ENCODE peak calls at places on chromosome 1, in seven cellular contexts. One of them, this sample, is unnamed.
A peak's percentile ranks its signal among the peaks of the same experiment; 100 is the strongest.

GRCh38 chr1:64755356-64755755 is 10.5 kb downstream of the RAVER2 start:
- DNase-seq in KBM-7: no peak
- DNase-seq in H4: no peak
- DNase-seq in neural progenitor cell: no peak
- DNase-seq in HCT116: no peak
- DNase-seq in tibial artery: no peak
- DNase-seq in EL: no peak
- DNase-seq in this sample: no peak

GRCh38 chr1:14498839-14499238 is 99.6 kb upstream of the KAZN start:
- DNase-seq in H4: no peak
- DNase-seq in neural progenitor cell: no peak
- DNase-seq in tibial artery: no peak
- DNase-seq in KBM-7: no peak
- DNase-seq in EL: no peak
- DNase-seq in HCT116: no peak
- DNase-seq in this sample: no peak

GRCh38 chr1:204406621-204407020 is 5.0 kb downstream of the PPP1R15B start:
- DNase-seq in H4: no peak
- DNase-seq in neural progenitor cell: no peak
- DNase-seq in KBM-7: no peak
- DNase-seq in EL: no peak
- DNase-seq in HCT116: no peak
- DNase-seq in tibial artery: no peak
- DNase-seq in this sample: no peak

GRCh38 chr1:16386454-16387113 is 19.5 kb downstream of the SZRD1 start:
- DNase-seq in H4: peak; percentile 79
- DNase-seq in HCT116: no peak
- DNase-seq in EL: peak; percentile 82
- DNase-seq in tibial artery: no peak
- DNase-seq in KBM-7: no peak
- DNase-seq in neural progenitor cell: no peak
- DNase-seq in this sample: no peak

GRCh38 chr1:40897499-40897898 is 35.3 kb upstream of the CITED4 start:
- DNase-seq in H4: peak; percentile 57
- DNase-seq in EL: peak; percentile 63
- DNase-seq in neural progenitor cell: no peak
- DNase-seq in HCT116: no peak
- DNase-seq in KBM-7: no peak
- DNase-seq in tibial artery: no peak
- DNase-seq in this sample: no peak

GRCh38 chr1:85406887-85407593 is 57.9 kb downstream of the DDAH1 start:
- DNase-seq in HCT116: peak; percentile 33
- DNase-seq in neural progenitor cell: no peak
- DNase-seq in tibial artery: no peak
- DNase-seq in EL: peak; percentile 85
- DNase-seq in KBM-7: no peak
- DNase-seq in H4: peak; percentile 11
- DNase-seq in this sample: no peak

GRCh38 chr1:25802915-25803314 is 2.9 kb downstream of the SELENON start:
- DNase-seq in EL: no peak
- DNase-seq in tibial artery: no peak
- DNase-seq in KBM-7: peak; percentile 55
- DNase-seq in H4: no peak
- DNase-seq in neural progenitor cell: no peak
- DNase-seq in HCT116: no peak
- DNase-seq in this sample: no peak

GRCh38 chr1:196207624-196208204 is 400.5 kb downstream of the KCNT2 start:
- DNase-seq in tibial artery: no peak
- DNase-seq in H4: no peak
- DNase-seq in HCT116: no peak
- DNase-seq in EL: no peak
- DNase-seq in neural progenitor cell: no peak
- DNase-seq in KBM-7: no peak
- DNase-seq in this sample: no peak

GRCh38 chr1:48236716-48237470 is 14.4 kb downstream of the SLC5A9 start:
- DNase-seq in H4: no peak
- DNase-seq in EL: no peak
- DNase-seq in HCT116: peak; percentile 28
- DNase-seq in tibial artery: no peak
- DNase-seq in neural progenitor cell: peak; percentile 57
- DNase-seq in KBM-7: peak; percentile 37
- DNase-seq in this sample: no peak

GRCh38 chr1:168135116-168135981 is 1.4 kb downstream of the GPR161 start:
- DNase-seq in KBM-7: peak; percentile 31
- DNase-seq in neural progenitor cell: no peak
- DNase-seq in H4: no peak
- DNase-seq in HCT116: no peak
- DNase-seq in EL: peak; percentile 41
- DNase-seq in tibial artery: no peak
- DNase-seq in this sample: no peak

This sample was measured in effector CD4-positive, alpha-beta T cell.